ENCODE peak calls at places on chromosomes 12 and 14, in four cellular contexts. T is left lung; Q is stomach; O is CD4-positive, CD25-positive, alpha-beta regulatory T cell. L is an unnamed sample.

GRCh38 chr12:7940906-7941305 is 4.9 kb upstream of the SLC2A3 start:
- DNase-seq in T (no peak), Q (no peak), O (no peak), L (no peak)

GRCh38 chr14:77458249-77458950 is 507 bp downstream of the AHSA1 start:
- DNase-seq in T (peak), Q (peak), O (peak), L (no peak)

GRCh38 chr14:79598339-79598738 is 613.0 kb downstream of the DIO2 start:
- DNase-seq in T (no peak), Q (no peak), O (no peak), L (no peak)

GRCh38 chr14:99508896-99509629 is 27.9 kb downstream of the CCNK start:
- DNase-seq in T (no peak), Q (peak), O (no peak), L (peak)

GRCh38 chr14:39880965-39881364 is 448.7 kb upstream of the FBXO33 start:
- DNase-seq in T (no peak), Q (no peak), O (no peak), L (no peak)

GRCh38 chr12:42961395-42961794 is 371.8 kb upstream of the PRICKLE1 start:
- DNase-seq in T (no peak), Q (no peak), O (no peak), L (no peak)

GRCh38 chr12:89544730-89545184 is 18.9 kb upstream of the POC1B start:
- DNase-seq in T (peak), Q (peak), O (no peak), L (no peak)

GRCh38 chr12:100539209-100539608 is 34.3 kb upstream of the GAS2L3 start:
- DNase-seq in T (no peak), Q (no peak), O (no peak), L (no peak)

GRCh38 chr14:61822458-61822857 is 60.2 kb downstream of the SNAPC1 start:
- DNase-seq in T (no peak), Q (no peak), O (no peak), L (no peak)

GRCh38 chr14:96725232-96725631 is 72.0 kb upstream of the VRK1 start:
- DNase-seq in T (no peak), Q (no peak), O (no peak), L (no peak)

GRCh38 chr12:113862570-113863454 is 103.3 kb downstream of the RBM19 start:
- DNase-seq in T (no peak), Q (no peak), O (no peak), L (no peak)

GRCh38 chr12:122917508-122918227 is 21.7 kb upstream of the VPS37B start:
- DNase-seq in T (peak), Q (peak), O (no peak), L (peak)

GRCh38 chr12:76006028-76006916 is 25.3 kb downstream of the PHLDA1 start:
- DNase-seq in T (no peak), Q (no peak), O (no peak), L (no peak)

GRCh38 chr12:67816269-67816668 is 167.7 kb downstream of the DYRK2 start:
- DNase-seq in T (no peak), Q (no peak), O (no peak), L (no peak)

GRCh38 chr12:112153181-112153899 is 28.0 kb downstream of the TRAFD1 start:
- DNase-seq in T (no peak), Q (no peak), O (no peak), L (no peak)

GRCh38 chr14:58796636-58797429 is 159.1 kb downstream of the DACT1 start:
- DNase-seq in T (no peak), Q (no peak), O (no peak), L (no peak)

GRCh38 chr14:34461334-34462131 is 507 bp downstream of the SPTSSA start:
- DNase-seq in T (peak), Q (peak), O (peak), L (peak)

GRCh38 chr14:68637106-68638021 is 155.5 kb downstream of the ZFP36L1 start:
- DNase-seq in T (no peak), Q (no peak), O (no peak), L (no peak)

GRCh38 chr14:73833530-73834257 is 17.9 kb upstream of the PTGR2 start:
- DNase-seq in T (no peak), Q (no peak), O (no peak), L (no peak)

GRCh38 chr14:104717646-104718045 is 6.4 kb upstream of the ADSS1 start:
- DNase-seq in T (no peak), Q (no peak), O (no peak), L (no peak)

GRCh38 chr12:52074006-52074405 is 4.2 kb downstream of the ATG101 start:
- DNase-seq in T (no peak), Q (peak), O (no peak), L (no peak)

GRCh38 chr14:106318700-106319099 is 792.3 kb downstream of the TMEM121 start:
- DNase-seq in T (no peak), Q (no peak), O (peak), L (no peak)

GRCh38 chr12:955923-956322 is 6.4 kb upstream of the RAD52 start:
- DNase-seq in T (no peak), Q (no peak), O (no peak), L (no peak)

GRCh38 chr12:110248096-110248447 is 33.0 kb upstream of the ATP2A2 start:
- DNase-seq in T (no peak), Q (peak), O (no peak), L (peak)

GRCh38 chr14:49619730-49620129 is 696 bp downstream of the RPL36AL start:
- DNase-seq in T (no peak), Q (no peak), O (no peak), L (no peak)

GRCh38 chr12:123601602-123602489 is at the start of gene DDX55:
- DNase-seq in T (peak), Q (peak), O (peak), L (peak)

GRCh38 chr12:88623777-88624548 is 43.7 kb upstream of the KITLG start:
- DNase-seq in T (no peak), Q (no peak), O (no peak), L (no peak)

GRCh38 chr12:107622005-107622404 is 63.6 kb upstream of the PWP1 start:
- DNase-seq in T (no peak), Q (no peak), O (no peak), L (no peak)

GRCh38 chr12:14239935-14240872 is 125.3 kb upstream of the ATF7IP start:
- DNase-seq in T (no peak), Q (no peak), O (no peak), L (peak)

GRCh38 chr14:58737511-58737910 is 99.7 kb downstream of the DACT1 start:
- DNase-seq in T (no peak), Q (no peak), O (no peak), L (no peak)

GRCh38 chr14:36028218-36028617 is 148.3 kb downstream of the PTCSC3 start:
- DNase-seq in T (no peak), Q (no peak), O (no peak), L (no peak)

GRCh38 chr12:109727746-109728726 is 14.4 kb downstream of the FAM222A start:
- DNase-seq in T (peak), Q (no peak), O (no peak), L (no peak)

GRCh38 chr14:56666294-56666693 is 86.7 kb downstream of the TMEM260 start:
- DNase-seq in T (no peak), Q (no peak), O (no peak), L (no peak)

GRCh38 chr12:8905546-8905945 is 8.8 kb upstream of the PHC1 start:
- DNase-seq in T (no peak), Q (no peak), O (no peak), L (no peak)

GRCh38 chr12:84976133-84976532 is 59.9 kb downstream of the TSPAN19 start:
- DNase-seq in T (no peak), Q (no peak), O (no peak), L (peak)

GRCh38 chr12:84969226-84969625 is 56.6 kb upstream of the SLC6A15 start:
- DNase-seq in T (no peak), Q (no peak), O (no peak), L (no peak)

GRCh38 chr12:84978921-84979320 is 57.2 kb downstream of the TSPAN19 start:
- DNase-seq in T (no peak), Q (no peak), O (no peak), L (no peak)

GRCh38 chr12:84973026-84973425 is 60.4 kb upstream of the SLC6A15 start:
- DNase-seq in T (no peak), Q (no peak), O (no peak), L (no peak)

GRCh38 chr12:84974177-84974815 is 61.7 kb upstream of the SLC6A15 start:
- DNase-seq in T (no peak), Q (no peak), O (no peak), L (no peak)
- H3K27ac ChIP-seq in T (no peak), Q (no peak), O (no peak), L (no peak)

DNA sequence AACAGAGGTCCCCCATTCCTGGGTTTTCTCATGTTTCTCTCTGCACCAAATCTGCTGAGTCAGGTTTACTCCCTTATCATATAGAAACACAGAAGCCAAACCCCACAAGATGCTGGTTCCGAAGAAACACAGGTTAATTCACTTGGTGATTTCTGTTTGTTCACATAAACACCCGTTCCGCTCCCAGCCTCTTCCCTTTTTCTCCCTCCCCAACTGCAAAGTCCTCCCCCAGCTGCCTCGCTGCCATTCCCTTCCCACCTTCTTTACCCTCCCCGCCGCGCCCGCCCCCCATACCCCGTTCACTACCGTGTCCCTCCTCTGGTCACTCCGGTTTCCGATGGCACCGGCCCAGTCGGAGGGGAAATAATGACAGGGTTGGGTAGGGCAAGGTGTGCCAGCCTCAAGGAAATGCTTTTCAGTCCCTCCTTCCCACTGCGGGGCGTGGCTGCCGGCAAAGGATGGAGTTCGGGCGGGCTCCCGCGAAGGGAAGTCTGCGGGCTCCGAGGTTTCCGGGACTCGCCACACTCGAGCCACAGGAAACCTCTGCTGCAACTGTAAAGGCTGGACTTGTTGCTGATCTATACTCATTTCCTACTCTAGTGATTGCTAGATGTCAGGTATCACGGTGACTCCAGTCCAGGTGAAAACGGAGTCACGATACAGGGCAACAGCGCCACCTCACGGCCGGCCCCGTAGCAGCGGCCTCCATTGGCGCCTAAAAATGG is at the start of gene STYK1:
- DNase-seq in T (peak), Q (peak), O (peak), L (peak)
- H3K27ac ChIP-seq in T (no peak), Q (peak), O (no peak), L (no peak)

DNA sequence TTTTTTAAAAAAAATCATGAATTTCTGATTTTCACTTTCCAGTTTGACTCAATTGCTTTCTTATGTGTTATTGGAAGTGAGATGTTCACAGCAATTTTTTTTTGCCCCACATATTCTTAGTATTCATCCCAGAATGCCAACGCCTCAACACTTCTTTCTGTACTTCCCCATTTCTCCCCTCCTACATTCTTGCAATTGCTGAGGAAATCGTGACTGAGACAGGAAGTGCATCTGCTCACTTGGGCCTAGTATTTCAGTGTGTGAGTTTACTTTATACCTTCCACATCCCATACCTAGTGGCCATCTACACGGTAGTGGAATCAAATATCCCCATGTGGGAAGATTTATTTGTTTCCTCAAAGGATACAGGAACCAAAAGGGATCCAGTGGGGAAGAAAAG is 115.8 kb upstream of the FLRT2 start:
- DNase-seq in T (no peak), Q (no peak), O (no peak), L (no peak)
- H3K27ac ChIP-seq in T (no peak), Q (no peak), O (no peak), L (no peak)

DNA sequence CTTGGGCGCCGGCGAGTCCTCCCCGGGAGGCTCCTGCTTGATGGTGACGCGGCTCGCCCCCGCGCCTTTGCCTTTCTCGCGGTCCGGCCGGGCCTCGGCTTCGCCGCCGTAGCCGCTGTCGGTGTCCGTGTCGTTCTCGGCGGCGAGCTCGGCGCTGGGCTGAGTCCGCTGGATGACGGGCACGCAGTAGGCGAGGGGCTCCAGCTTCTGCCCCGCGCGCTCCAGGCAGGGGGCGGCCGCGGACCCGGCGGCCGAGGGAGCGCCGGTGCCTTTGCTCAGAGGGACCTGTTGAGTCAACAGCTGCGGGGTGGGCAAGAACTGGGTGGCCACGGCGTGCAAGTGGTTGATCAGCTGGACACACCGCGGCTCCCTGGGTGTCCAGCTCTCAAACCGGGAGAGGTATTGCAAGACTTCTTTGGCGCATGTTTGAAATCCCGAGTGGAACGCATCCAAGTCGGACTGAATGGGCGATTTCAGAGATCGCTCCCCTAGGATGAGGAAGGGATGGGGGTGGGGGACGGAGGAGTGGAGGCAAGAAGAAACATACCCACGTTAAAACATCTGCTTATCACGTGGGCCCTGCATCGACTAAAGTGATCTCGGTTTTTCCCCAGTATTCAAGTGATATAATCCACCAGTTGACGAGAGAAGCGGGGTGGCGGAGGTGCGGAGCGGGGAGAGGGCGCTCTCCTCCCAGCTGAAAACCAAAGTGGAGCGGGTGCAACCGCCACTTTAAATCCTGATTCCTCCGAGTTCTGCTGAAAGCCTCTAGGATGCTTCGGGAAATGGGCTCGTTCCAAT is 2.0 kb downstream of the BHLHE41 start:
- DNase-seq in T (peak), Q (peak), O (no peak), L (peak)
- H3K27ac ChIP-seq in T (peak), Q (peak), O (no peak), L (peak)

GRCh38 chr12:101686176-101686575 is 11.3 kb upstream of the CHPT1 start:
- DNase-seq in T (no peak), Q (no peak), O (no peak), L (no peak)

GRCh38 chr12:101680647-101681046 is 16.8 kb upstream of the CHPT1 start:
- DNase-seq in T (no peak), Q (no peak), O (no peak), L (no peak)

GRCh38 chr12:101690544-101691118 is 6.8 kb upstream of the CHPT1 start:
- DNase-seq in T (no peak), Q (no peak), O (no peak), L (no peak)

GRCh38 chr12:101680240-101680639 is 17.2 kb upstream of the CHPT1 start:
- DNase-seq in T (no peak), Q (no peak), O (no peak), L (no peak)

DNA sequence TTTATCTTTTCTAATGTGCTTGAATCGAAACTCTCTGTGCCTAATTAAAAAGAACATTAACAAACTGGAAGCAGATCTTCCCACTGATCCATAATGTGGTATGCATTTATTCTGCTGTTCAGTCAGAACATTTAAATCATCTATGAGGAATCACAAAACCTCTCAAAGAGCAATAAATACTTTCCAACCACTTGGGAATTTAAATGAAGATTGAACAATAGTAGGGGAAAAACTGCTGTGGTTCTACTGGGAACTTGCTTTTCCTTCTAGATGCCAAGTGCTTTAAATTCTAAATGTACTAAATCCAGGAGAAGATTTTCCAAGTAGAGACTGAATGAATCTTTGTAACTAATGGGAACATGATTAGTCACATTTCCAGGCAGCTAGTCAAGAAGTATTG is 12.3 kb upstream of the CHPT1 start:
- DNase-seq in T (no peak), Q (no peak), O (no peak), L (no peak)
- H3K27ac ChIP-seq in T (no peak), Q (no peak), O (no peak), L (no peak)

L was measured in pancreas.